ENCODE peak calls at places on chromosomes 2 and 18, in five cellular contexts. One of them, this sample, is unnamed.
A peak's percentile ranks its signal among the peaks of the same experiment; 100 is the strongest.

GRCh38 chr18:11260963-11261441 is 111.6 kb upstream of the PIEZO2 start:
- DNase-seq in IMR-90: no peak
- DNase-seq in sigmoid colon: no peak
- DNase-seq in endothelial cell of umbilical vein: no peak
- DNase-seq in spleen: no peak
- DNase-seq in this sample: no peak

GRCh38 chr2:128236491-128237035 is 82.1 kb downstream of the HS6ST1 start:
- DNase-seq in endothelial cell of umbilical vein: no peak
- DNase-seq in spleen: peak; percentile 70
- DNase-seq in IMR-90: peak; percentile 94
- DNase-seq in sigmoid colon: no peak
- DNase-seq in this sample: no peak

GRCh38 chr2:239934571-239935171 is 90.5 kb downstream of the NDUFA10 start:
- DNase-seq in endothelial cell of umbilical vein: peak; percentile 40
- DNase-seq in sigmoid colon: peak; percentile 84
- DNase-seq in spleen: peak; percentile 85
- DNase-seq in IMR-90: peak; percentile 39
- DNase-seq in this sample: peak; percentile 75

GRCh38 chr2:100283724-100284501 is 38.4 kb downstream of the LONRF2 start:
- DNase-seq in endothelial cell of umbilical vein: no peak
- DNase-seq in sigmoid colon: no peak
- DNase-seq in IMR-90: no peak
- DNase-seq in spleen: no peak
- DNase-seq in this sample: peak; percentile 81

GRCh38 chr2:1153959-1154358 is 203.3 kb downstream of the SNTG2 start:
- DNase-seq in endothelial cell of umbilical vein: no peak
- DNase-seq in IMR-90: no peak
- DNase-seq in spleen: no peak
- DNase-seq in sigmoid colon: peak; percentile 74
- DNase-seq in this sample: no peak

GRCh38 chr18:70468861-70469570 is 180.2 kb downstream of the SOCS6 start:
- DNase-seq in spleen: no peak
- DNase-seq in endothelial cell of umbilical vein: no peak
- DNase-seq in IMR-90: no peak
- DNase-seq in sigmoid colon: no peak
- DNase-seq in this sample: no peak

GRCh38 chr2:190572251-190572650 is 37.7 kb upstream of the NEMP2 start:
- DNase-seq in IMR-90: no peak
- DNase-seq in sigmoid colon: no peak
- DNase-seq in endothelial cell of umbilical vein: no peak
- DNase-seq in spleen: no peak
- DNase-seq in this sample: no peak

GRCh38 chr2:179817181-179817841 is 44.1 kb downstream of the ZNF385B start:
- DNase-seq in endothelial cell of umbilical vein: no peak
- DNase-seq in spleen: no peak
- DNase-seq in IMR-90: no peak
- DNase-seq in sigmoid colon: no peak
- DNase-seq in this sample: no peak

GRCh38 chr2:158726906-158727592 is 68.1 kb upstream of the DAPL1 start:
- DNase-seq in sigmoid colon: no peak
- DNase-seq in spleen: no peak
- DNase-seq in IMR-90: no peak
- DNase-seq in endothelial cell of umbilical vein: no peak
- DNase-seq in this sample: no peak

GRCh38 chr2:112881217-112882000 is 29.6 kb upstream of the IL37 start:
- DNase-seq in spleen: peak; percentile 70
- DNase-seq in endothelial cell of umbilical vein: peak; percentile 65
- DNase-seq in IMR-90: peak; percentile 94
- DNase-seq in sigmoid colon: no peak
- DNase-seq in this sample: peak; percentile 30

GRCh38 chr2:219079417-219079816 is 18.7 kb upstream of the IHH start:
- DNase-seq in spleen: no peak
- DNase-seq in IMR-90: peak; percentile 62
- DNase-seq in endothelial cell of umbilical vein: no peak
- DNase-seq in sigmoid colon: no peak
- DNase-seq in this sample: no peak

GRCh38 chr2:44844651-44845270 is 96.7 kb upstream of the SIX3 start:
- DNase-seq in IMR-90: no peak
- DNase-seq in spleen: no peak
- DNase-seq in endothelial cell of umbilical vein: no peak
- DNase-seq in sigmoid colon: no peak
- DNase-seq in this sample: peak; percentile 3

GRCh38 chr18:8786766-8787670 is 81.7 kb downstream of the MTCL1 start:
- DNase-seq in sigmoid colon: no peak
- DNase-seq in IMR-90: no peak
- DNase-seq in endothelial cell of umbilical vein: peak; percentile 9
- DNase-seq in spleen: no peak
- DNase-seq in this sample: no peak

GRCh38 chr2:238462782-238463396 is 36.2 kb downstream of the ASB1 start:
- DNase-seq in sigmoid colon: no peak
- DNase-seq in IMR-90: peak; percentile 58
- DNase-seq in spleen: no peak
- DNase-seq in endothelial cell of umbilical vein: peak; percentile 63
- DNase-seq in this sample: peak; percentile 63

GRCh38 chr2:23591111-23591510 is 206.1 kb downstream of the KLHL29 start:
- DNase-seq in spleen: no peak
- DNase-seq in endothelial cell of umbilical vein: no peak
- DNase-seq in IMR-90: no peak
- DNase-seq in sigmoid colon: peak; percentile 60
- DNase-seq in this sample: no peak

GRCh38 chr2:233386382-233387041 is 32.2 kb downstream of the DGKD start:
- DNase-seq in endothelial cell of umbilical vein: peak; percentile 20
- DNase-seq in sigmoid colon: no peak
- DNase-seq in IMR-90: peak; percentile 51
- DNase-seq in spleen: no peak
- DNase-seq in this sample: no peak

GRCh38 chr2:112001136-112001764 is 53.8 kb upstream of the TMEM87B start:
- DNase-seq in IMR-90: no peak
- DNase-seq in sigmoid colon: no peak
- DNase-seq in spleen: no peak
- DNase-seq in endothelial cell of umbilical vein: peak; percentile 51
- DNase-seq in this sample: no peak

GRCh38 chr2:75157435-75157834 is 41.9 kb downstream of the TACR1 start:
- DNase-seq in IMR-90: no peak
- DNase-seq in sigmoid colon: no peak
- DNase-seq in endothelial cell of umbilical vein: no peak
- DNase-seq in spleen: no peak
- DNase-seq in this sample: no peak

GRCh38 chr2:19292007-19292406 is 66.4 kb downstream of the OSR1 start:
- DNase-seq in endothelial cell of umbilical vein: no peak
- DNase-seq in spleen: no peak
- DNase-seq in IMR-90: no peak
- DNase-seq in sigmoid colon: no peak
- DNase-seq in this sample: no peak

GRCh38 chr2:69798466-69798908 is 31.0 kb upstream of the GMCL1 start:
- DNase-seq in IMR-90: peak; percentile 24
- DNase-seq in spleen: no peak
- DNase-seq in sigmoid colon: peak; percentile 68
- DNase-seq in endothelial cell of umbilical vein: peak; percentile 14
- DNase-seq in this sample: no peak

GRCh38 chr2:38586926-38587325 is 15.8 kb downstream of the HNRNPLL start:
- DNase-seq in sigmoid colon: no peak
- DNase-seq in spleen: no peak
- DNase-seq in endothelial cell of umbilical vein: no peak
- DNase-seq in IMR-90: peak; percentile 27
- DNase-seq in this sample: no peak

GRCh38 chr2:81194176-81194575 is 889.6 kb upstream of the LRRTM1 start:
- DNase-seq in sigmoid colon: no peak
- DNase-seq in IMR-90: no peak
- DNase-seq in spleen: no peak
- DNase-seq in endothelial cell of umbilical vein: no peak
- DNase-seq in this sample: no peak

GRCh38 chr2:177127821-177128220 is 84.8 kb upstream of the HNRNPA3 start:
- DNase-seq in spleen: no peak
- DNase-seq in IMR-90: no peak
- DNase-seq in endothelial cell of umbilical vein: no peak
- DNase-seq in sigmoid colon: no peak
- DNase-seq in this sample: no peak

GRCh38 chr2:69717902-69718301 is 24.0 kb upstream of the ANXA4 start:
- DNase-seq in IMR-90: peak; percentile 60
- DNase-seq in spleen: no peak
- DNase-seq in endothelial cell of umbilical vein: no peak
- DNase-seq in sigmoid colon: no peak
- DNase-seq in this sample: no peak

GRCh38 chr2:186129767-186130581 is 356.1 kb upstream of the ZC3H15 start:
- DNase-seq in sigmoid colon: no peak
- DNase-seq in spleen: no peak
- DNase-seq in endothelial cell of umbilical vein: peak; percentile 90
- DNase-seq in IMR-90: peak; percentile 40
- DNase-seq in this sample: no peak

GRCh38 chr2:118969734-118970395 is 27.9 kb downstream of the MARCO start:
- DNase-seq in sigmoid colon: no peak
- DNase-seq in IMR-90: no peak
- DNase-seq in endothelial cell of umbilical vein: no peak
- DNase-seq in spleen: no peak
- DNase-seq in this sample: no peak

GRCh38 chr2:54459037-54459441 is 2.9 kb downstream of the SPTBN1 start:
- DNase-seq in spleen: no peak
- DNase-seq in IMR-90: peak; percentile 65
- DNase-seq in endothelial cell of umbilical vein: peak; percentile 55
- DNase-seq in sigmoid colon: no peak
- DNase-seq in this sample: no peak

GRCh38 chr2:19123556-19123955 is 234.9 kb downstream of the OSR1 start:
- DNase-seq in IMR-90: no peak
- DNase-seq in spleen: no peak
- DNase-seq in sigmoid colon: no peak
- DNase-seq in endothelial cell of umbilical vein: no peak
- DNase-seq in this sample: no peak

GRCh38 chr2:189298481-189298880 is 118.9 kb upstream of the COL5A2 start:
- DNase-seq in endothelial cell of umbilical vein: no peak
- DNase-seq in spleen: no peak
- DNase-seq in IMR-90: peak; percentile 58
- DNase-seq in sigmoid colon: no peak
- DNase-seq in this sample: no peak

GRCh38 chr18:57889841-57890240 is 86.7 kb upstream of the ATP8B1 start:
- DNase-seq in sigmoid colon: no peak
- DNase-seq in spleen: no peak
- DNase-seq in endothelial cell of umbilical vein: no peak
- DNase-seq in IMR-90: peak; percentile 12
- DNase-seq in this sample: no peak

GRCh38 chr2:125698280-125698679 is 957.7 kb upstream of the GYPC start:
- DNase-seq in sigmoid colon: no peak
- DNase-seq in spleen: no peak
- DNase-seq in IMR-90: no peak
- DNase-seq in endothelial cell of umbilical vein: no peak
- DNase-seq in this sample: no peak

GRCh38 chr2:78418041-78418440 is 607.5 kb upstream of the REG3G start:
- DNase-seq in endothelial cell of umbilical vein: no peak
- DNase-seq in IMR-90: no peak
- DNase-seq in sigmoid colon: no peak
- DNase-seq in spleen: no peak
- DNase-seq in this sample: no peak

GRCh38 chr2:180621366-180621765 is 359.0 kb upstream of the UBE2E3 start:
- DNase-seq in endothelial cell of umbilical vein: no peak
- DNase-seq in spleen: no peak
- DNase-seq in IMR-90: no peak
- DNase-seq in sigmoid colon: no peak
- DNase-seq in this sample: no peak

GRCh38 chr2:84884396-84884795 is 3.5 kb upstream of the TRABD2A start:
- DNase-seq in endothelial cell of umbilical vein: peak; percentile 57
- DNase-seq in sigmoid colon: no peak
- DNase-seq in spleen: no peak
- DNase-seq in IMR-90: no peak
- DNase-seq in this sample: no peak

GRCh38 chr2:152098798-152099654 is at the start of gene CACNB4:
- DNase-seq in endothelial cell of umbilical vein: peak; percentile 16
- DNase-seq in spleen: peak; percentile 81
- DNase-seq in sigmoid colon: no peak
- DNase-seq in IMR-90: no peak
- DNase-seq in this sample: no peak

GRCh38 chr2:96138146-96139145 is at the start of gene ASTL:
- DNase-seq in sigmoid colon: no peak
- DNase-seq in endothelial cell of umbilical vein: peak; percentile 19
- DNase-seq in spleen: peak; percentile 84
- DNase-seq in IMR-90: peak; percentile 32
- DNase-seq in this sample: peak; percentile 57
- TF ChIP-seq POLR2A in sigmoid colon: no peak
- TF ChIP-seq POLR2A in endothelial cell of umbilical vein: no peak
- TF ChIP-seq POLR2A in spleen: no peak
- TF ChIP-seq POLR2A in IMR-90: peak; percentile 33
- TF ChIP-seq POLR2A in this sample: no peak

GRCh38 chr2:201127570-201127969 is 11.6 kb downstream of the CFLAR start:
- DNase-seq in IMR-90: peak; percentile 74
- DNase-seq in sigmoid colon: no peak
- DNase-seq in endothelial cell of umbilical vein: peak; percentile 96
- DNase-seq in spleen: no peak
- DNase-seq in this sample: peak; percentile 87
- TF ChIP-seq POLR2A in IMR-90: peak; percentile 29
- TF ChIP-seq POLR2A in sigmoid colon: no peak
- TF ChIP-seq POLR2A in endothelial cell of umbilical vein: peak; percentile 91
- TF ChIP-seq POLR2A in spleen: no peak
- TF ChIP-seq POLR2A in this sample: peak; percentile 91

DNA sequence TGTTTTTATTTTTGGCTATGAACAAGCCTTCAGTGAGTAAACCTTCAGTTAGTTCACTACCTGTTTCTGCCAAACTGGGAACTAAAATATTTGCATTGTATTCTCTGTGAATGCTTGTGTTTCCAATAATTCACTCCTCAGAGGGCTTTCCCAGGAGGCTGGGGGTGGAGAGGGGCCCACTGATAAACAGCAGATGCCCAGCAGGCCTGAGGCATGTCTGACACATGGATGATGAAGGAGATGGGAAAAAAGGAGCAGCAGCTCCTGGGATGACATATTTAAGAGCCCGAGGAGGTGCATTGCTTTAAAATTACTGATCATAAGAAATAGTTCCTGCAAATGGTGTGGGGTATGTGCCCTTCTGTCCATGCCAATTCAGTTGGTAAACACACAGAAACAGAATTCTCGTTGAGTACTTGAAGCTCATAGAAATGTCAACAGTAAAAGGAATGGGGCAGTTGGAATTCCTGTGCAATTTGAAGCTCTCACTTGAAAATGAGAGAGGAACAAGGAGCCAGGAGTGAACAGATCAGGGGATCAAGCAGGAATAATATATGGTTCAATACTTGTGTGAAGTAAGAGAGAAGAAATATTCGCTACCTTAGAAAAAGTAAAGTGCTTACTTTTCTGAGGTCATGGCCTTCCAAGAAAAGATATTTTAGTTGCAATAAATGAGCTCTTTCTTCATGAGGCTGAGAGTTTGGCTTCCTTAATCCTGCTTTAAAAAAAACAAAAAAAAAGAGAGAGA is 22.1 kb upstream of the HNMT start:
- DNase-seq in sigmoid colon: no peak
- DNase-seq in spleen: no peak
- DNase-seq in IMR-90: no peak
- DNase-seq in endothelial cell of umbilical vein: no peak
- DNase-seq in this sample: no peak
- TF ChIP-seq POLR2A in sigmoid colon: no peak
- TF ChIP-seq POLR2A in spleen: no peak
- TF ChIP-seq POLR2A in IMR-90: no peak
- TF ChIP-seq POLR2A in endothelial cell of umbilical vein: no peak
- TF ChIP-seq POLR2A in this sample: no peak

GRCh38 chr2:25326326-25327013 is 15.3 kb downstream of the DNMT3A start:
- DNase-seq in sigmoid colon: no peak
- DNase-seq in endothelial cell of umbilical vein: no peak
- DNase-seq in spleen: no peak
- DNase-seq in IMR-90: no peak
- DNase-seq in this sample: no peak
- TF ChIP-seq POLR2A in sigmoid colon: no peak
- TF ChIP-seq POLR2A in endothelial cell of umbilical vein: no peak
- TF ChIP-seq POLR2A in spleen: no peak
- TF ChIP-seq POLR2A in IMR-90: no peak
- TF ChIP-seq POLR2A in this sample: no peak